ENCODE peak calls at places on chromosomes 1 and 21, in four cellular contexts. S is cardiac muscle cell, X is tibial nerve, O is dorsolateral prefrontal cortex. K is an unnamed sample.

GRCh38 chr1:215052256-215052655 is 30.3 kb upstream of the KCNK2 start:
- DNase-seq in O (no peak), X (no peak), S (no peak), K (no peak)

GRCh38 chr1:238832106-238832505 is 554.3 kb upstream of the CHRM3 start:
- DNase-seq in S (no peak), X (no peak), O (no peak), K (no peak)

GRCh38 chr1:55912438-55912837 is 666.9 kb downstream of the PLPP3 start:
- DNase-seq in S (no peak), X (no peak), O (no peak), K (no peak)

GRCh38 chr1:32612189-32612881 is 38.0 kb downstream of the ZBTB8OS start:
- DNase-seq in O (peak), S (peak), X (peak), K (peak)

GRCh38 chr1:9473032-9473792 is 66.1 kb upstream of the SLC25A33 start:
- DNase-seq in S (no peak), X (peak), O (peak), K (no peak)

GRCh38 chr1:154468480-154469240 is 33.4 kb upstream of the TDRD10 start:
- DNase-seq in X (no peak), O (no peak), S (no peak), K (no peak)

GRCh38 chr1:26417111-26417510 is 6.5 kb downstream of the LIN28A start:
- DNase-seq in X (peak), S (peak), O (peak), K (peak)

GRCh38 chr1:19654386-19654785 is 10.3 kb downstream of the NBL1 start:
- DNase-seq in S (no peak), O (no peak), X (no peak), K (no peak)

GRCh38 chr21:43812139-43812821 is 22.9 kb downstream of the RRP1 start:
- DNase-seq in S (no peak), X (no peak), O (no peak), K (no peak)

GRCh38 chr1:219699870-219700269 is 87.0 kb upstream of the ZC3H11B start:
- DNase-seq in S (no peak), X (no peak), O (no peak), K (no peak)

GRCh38 chr1:161730050-161730564 is 8.8 kb downstream of the FCRLB start:
- DNase-seq in X (no peak), O (no peak), S (no peak), K (no peak)

GRCh38 chr1:112358798-112359408 is 37.1 kb upstream of the CTTNBP2NL start:
- DNase-seq in X (peak), O (peak), S (peak), K (no peak)

GRCh38 chr1:46062651-46063319 is 69.6 kb downstream of the PIK3R3 start:
- DNase-seq in S (no peak), O (no peak), X (no peak), K (no peak)

GRCh38 chr1:1324084-1324523 is 356 bp downstream of the INTS11 start:
- DNase-seq in S (no peak), O (no peak), X (no peak), K (no peak)

GRCh38 chr21:15422761-15423160 is 307.0 kb upstream of the USP25 start:
- DNase-seq in S (no peak), X (no peak), O (no peak), K (no peak)

GRCh38 chr1:12153181-12153785 is 13.5 kb upstream of the TNFRSF1B start:
- DNase-seq in O (peak), X (peak), S (no peak), K (no peak)

GRCh38 chr1:217027403-217028080 is 304.3 kb upstream of the ESRRG start:
- DNase-seq in O (no peak), S (no peak), X (no peak), K (no peak)

GRCh38 chr1:183087001-183087400 is 63.8 kb downstream of the LAMC1 start:
- DNase-seq in S (no peak), X (no peak), O (no peak), K (no peak)

GRCh38 chr1:211633523-211633843 is 41.9 kb downstream of the NEK2 start:
- DNase-seq in O (no peak), S (no peak), X (no peak), K (no peak)

GRCh38 chr1:170221495-170221894 is 75.7 kb downstream of the NTMT2 start:
- DNase-seq in S (no peak), X (no peak), O (no peak), K (no peak)

GRCh38 chr1:88681223-88681622 is 2.9 kb upstream of the PKN2 start:
- DNase-seq in S (no peak), X (no peak), O (no peak), K (no peak)

GRCh38 chr1:154179951-154180687 is 11.8 kb downstream of the TPM3 start:
- DNase-seq in O (no peak), S (no peak), X (no peak), K (no peak)

GRCh38 chr1:227889047-227889862 is 58.5 kb downstream of the WNT9A start:
- DNase-seq in S (no peak), O (no peak), X (no peak), K (no peak)

GRCh38 chr1:26288311-26288941 is 8.5 kb downstream of the SH3BGRL3 start:
- DNase-seq in S (no peak), O (peak), X (no peak), K (no peak)

GRCh38 chr1:115649964-115650363 is 8.2 kb downstream of the VANGL1 start:
- DNase-seq in S (peak), O (no peak), X (no peak), K (no peak)

GRCh38 chr1:246534114-246534513 is 27.0 kb upstream of the SMYD3 start:
- DNase-seq in S (no peak), X (no peak), O (no peak), K (no peak)

GRCh38 chr1:31749785-31750345 is 14.3 kb downstream of the ADGRB2 start:
- DNase-seq in S (no peak), O (no peak), X (no peak), K (no peak)

GRCh38 chr1:78892251-78892650 is 114.3 kb downstream of the ADGRL4 start:
- DNase-seq in O (no peak), X (no peak), S (no peak), K (no peak)

GRCh38 chr1:107678993-107679392 is 286.0 kb downstream of the VAV3 start:
- DNase-seq in S (no peak), X (no peak), O (no peak), K (no peak)

GRCh38 chr1:154744352-154744751 is 125.7 kb downstream of the KCNN3 start:
- DNase-seq in S (no peak), X (no peak), O (no peak), K (no peak)

GRCh38 chr1:30189818-30190480 is 533.4 kb downstream of the MATN1 start:
- DNase-seq in O (no peak), X (peak), S (no peak), K (no peak)

GRCh38 chr1:152392909-152393308 is 21.2 kb downstream of the CRNN start:
- DNase-seq in X (no peak), S (no peak), O (no peak), K (no peak)

GRCh38 chr1:152394151-152394550 is 19.9 kb downstream of the CRNN start:
- DNase-seq in S (no peak), O (no peak), X (no peak), K (no peak)

GRCh38 chr1:152398812-152399698 is 15.0 kb downstream of the CRNN start:
- DNase-seq in S (no peak), X (no peak), O (no peak), K (no peak)

DNA sequence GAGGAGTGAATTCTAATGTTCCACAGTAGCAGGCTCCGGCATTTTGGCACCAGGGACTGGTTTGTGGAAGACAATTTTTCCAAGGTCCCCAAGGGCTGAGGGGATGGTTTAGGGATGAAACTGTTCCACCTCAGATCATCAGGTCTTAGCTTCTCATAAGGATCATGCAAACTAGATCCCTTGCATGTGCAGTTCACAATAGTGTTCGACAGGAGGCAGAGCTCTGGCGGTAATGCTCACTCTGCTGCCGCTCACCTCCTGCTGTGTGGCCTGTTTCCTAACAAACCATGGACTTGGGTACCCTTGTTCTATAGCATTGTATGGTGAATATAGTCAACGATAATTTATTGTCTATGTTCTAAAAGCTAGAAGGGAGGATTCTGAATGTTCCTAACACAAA is 16.6 kb downstream of the CRNN start:
- DNase-seq in O (no peak), X (no peak), S (no peak), K (no peak)
- TF ChIP-seq CTCF in O (no peak), X (no peak), S (no peak), K (no peak)

GRCh38 chr21:45105906-45106485 is 31.6 kb downstream of the ADARB1 start:
- DNase-seq in S (no peak), O (no peak), X (no peak), K (no peak)

GRCh38 chr21:45104560-45104959 is 30.2 kb downstream of the ADARB1 start:
- DNase-seq in X (no peak), S (no peak), O (no peak), K (no peak)

GRCh38 chr21:45100866-45101265 is 26.5 kb downstream of the ADARB1 start:
- DNase-seq in S (no peak), X (no peak), O (no peak), K (no peak)

GRCh38 chr21:45103966-45104520 is 29.7 kb downstream of the ADARB1 start:
- DNase-seq in X (no peak), O (no peak), S (no peak), K (no peak)

GRCh38 chr21:45102391-45102932 is 28.1 kb downstream of the ADARB1 start:
- DNase-seq in S (no peak), X (no peak), O (no peak), K (no peak)
- TF ChIP-seq CTCF in S (peak), X (peak), O (no peak), K (peak)

DNA sequence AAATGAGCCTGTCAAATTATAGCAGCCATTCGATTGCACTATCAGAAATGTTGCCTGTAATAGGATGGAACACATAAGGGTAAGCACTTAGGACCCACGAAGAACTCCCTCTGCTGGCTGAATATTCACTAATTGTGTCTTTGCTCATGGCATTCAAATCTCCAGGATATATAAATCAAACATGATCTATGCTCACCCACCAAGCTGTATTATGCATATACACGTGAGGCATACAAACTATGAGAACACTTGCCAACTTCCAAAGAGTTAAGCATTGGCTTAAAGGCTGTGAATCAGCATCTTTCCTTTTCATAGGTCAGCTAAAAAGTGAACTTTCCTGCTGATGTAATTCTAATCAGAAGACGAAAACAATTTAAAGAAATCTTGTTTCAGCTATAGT is 34.5 kb downstream of the TMPRSS15 start:
- DNase-seq in S (peak), X (no peak), O (no peak), K (no peak)
- TF ChIP-seq CTCF in S (no peak), X (no peak), O (peak), K (peak)

GRCh38 chr1:114437812-114438211 is 73.2 kb downstream of the TRIM33 start:
- DNase-seq in O (no peak), S (no peak), X (no peak), K (no peak)
- TF ChIP-seq CTCF in O (no peak), S (no peak), X (no peak), K (no peak)

DNA sequence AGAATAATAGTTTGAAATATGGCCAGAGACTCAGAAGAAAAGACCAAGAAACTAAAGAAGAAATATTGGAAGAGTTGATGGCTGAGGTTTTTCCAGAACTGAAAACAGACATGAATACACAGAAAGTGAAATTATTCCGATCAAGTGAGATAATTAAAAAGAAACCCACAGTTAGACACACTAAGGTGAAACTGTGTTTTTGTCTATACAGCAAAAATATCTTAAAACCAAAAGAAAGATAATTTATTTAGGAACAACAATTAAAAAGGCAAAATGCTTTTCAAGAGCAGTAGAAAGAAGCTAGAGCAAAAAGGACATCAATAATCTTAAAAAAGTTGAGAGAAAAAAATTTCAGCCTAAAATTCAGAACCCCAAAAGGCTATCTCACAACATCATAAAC is 116.3 kb downstream of the COP1 start:
- DNase-seq in X (no peak), S (no peak), O (no peak), K (no peak)
- TF ChIP-seq CTCF in X (no peak), S (no peak), O (no peak), K (no peak)

GRCh38 chr1:234977891-234978396 is 150.7 kb downstream of the TOMM20 start:
- DNase-seq in O (no peak), S (no peak), X (no peak), K (no peak)

GRCh38 chr1:234975941-234976871 is 152.4 kb downstream of the TOMM20 start:
- DNase-seq in X (peak), O (no peak), S (no peak), K (no peak)

GRCh38 chr1:234973426-234974250 is 155.0 kb downstream of the TOMM20 start:
- DNase-seq in X (no peak), O (no peak), S (no peak), K (no peak)

GRCh38 chr1:234976880-234977680 is 151.6 kb downstream of the TOMM20 start:
- DNase-seq in X (no peak), O (no peak), S (no peak), K (no peak)

GRCh38 chr1:234975122-234975940 is 153.3 kb downstream of the TOMM20 start:
- DNase-seq in O (no peak), X (no peak), S (no peak), K (no peak)
- TF ChIP-seq CTCF in O (no peak), X (no peak), S (no peak), K (no peak)

DNA sequence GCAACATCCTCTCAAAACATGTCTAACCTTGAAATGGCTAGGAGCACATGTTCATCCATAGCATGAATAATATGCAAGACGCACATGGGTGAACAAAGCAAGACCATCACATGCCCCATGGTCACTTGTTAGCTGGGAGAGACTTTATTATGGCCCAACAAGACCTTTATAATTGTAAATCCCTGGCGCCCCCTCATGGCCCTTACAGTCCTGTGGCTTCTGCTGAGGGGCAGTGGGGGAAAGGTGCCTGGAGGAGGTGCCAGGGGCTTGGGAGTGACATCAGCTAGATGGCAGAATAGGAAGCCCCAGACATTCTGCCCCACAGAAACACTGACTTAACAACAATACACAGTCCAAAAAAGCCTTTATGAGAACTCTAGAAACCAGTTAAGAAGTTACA is 51.7 kb downstream of the CSMD2 start:
- DNase-seq in O (peak), S (peak), X (no peak), K (no peak)
- TF ChIP-seq CTCF in O (no peak), S (no peak), X (no peak), K (no peak)

DNA sequence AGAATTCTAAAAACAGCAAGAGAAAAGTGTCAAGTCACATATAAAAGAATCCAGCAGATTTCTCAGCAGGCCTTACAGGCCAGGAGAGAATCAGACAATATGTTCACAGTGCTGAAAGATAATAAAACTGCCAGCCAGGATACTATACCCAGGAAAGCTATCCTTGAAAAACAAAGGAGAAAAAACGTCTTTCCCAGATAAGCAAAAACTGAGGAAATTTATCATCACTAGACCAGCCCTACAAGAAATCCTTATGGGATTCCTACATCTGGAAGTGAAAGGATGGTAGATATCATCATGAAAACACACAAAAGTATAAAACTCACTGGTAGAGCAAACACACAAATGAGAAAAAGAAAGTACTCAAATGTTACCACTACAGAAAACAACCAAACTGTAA is 25.2 kb upstream of the UTS2 start:
- DNase-seq in S (no peak), X (no peak), O (no peak), K (no peak)
- TF ChIP-seq CTCF in S (no peak), X (no peak), O (no peak), K (no peak)

GRCh38 chr1:203672354-203672753 is 45.7 kb downstream of the ATP2B4 start:
- DNase-seq in X (no peak), S (peak), O (peak), K (peak)

GRCh38 chr1:203671808-203672207 is 45.2 kb downstream of the ATP2B4 start:
- DNase-seq in S (no peak), O (no peak), X (no peak), K (no peak)

GRCh38 chr1:203675596-203676347 is 49.1 kb downstream of the ATP2B4 start:
- DNase-seq in X (no peak), S (no peak), O (no peak), K (no peak)

GRCh38 chr1:203676455-203676854 is 49.8 kb downstream of the ATP2B4 start:
- DNase-seq in X (no peak), O (no peak), S (no peak), K (no peak)

DNA sequence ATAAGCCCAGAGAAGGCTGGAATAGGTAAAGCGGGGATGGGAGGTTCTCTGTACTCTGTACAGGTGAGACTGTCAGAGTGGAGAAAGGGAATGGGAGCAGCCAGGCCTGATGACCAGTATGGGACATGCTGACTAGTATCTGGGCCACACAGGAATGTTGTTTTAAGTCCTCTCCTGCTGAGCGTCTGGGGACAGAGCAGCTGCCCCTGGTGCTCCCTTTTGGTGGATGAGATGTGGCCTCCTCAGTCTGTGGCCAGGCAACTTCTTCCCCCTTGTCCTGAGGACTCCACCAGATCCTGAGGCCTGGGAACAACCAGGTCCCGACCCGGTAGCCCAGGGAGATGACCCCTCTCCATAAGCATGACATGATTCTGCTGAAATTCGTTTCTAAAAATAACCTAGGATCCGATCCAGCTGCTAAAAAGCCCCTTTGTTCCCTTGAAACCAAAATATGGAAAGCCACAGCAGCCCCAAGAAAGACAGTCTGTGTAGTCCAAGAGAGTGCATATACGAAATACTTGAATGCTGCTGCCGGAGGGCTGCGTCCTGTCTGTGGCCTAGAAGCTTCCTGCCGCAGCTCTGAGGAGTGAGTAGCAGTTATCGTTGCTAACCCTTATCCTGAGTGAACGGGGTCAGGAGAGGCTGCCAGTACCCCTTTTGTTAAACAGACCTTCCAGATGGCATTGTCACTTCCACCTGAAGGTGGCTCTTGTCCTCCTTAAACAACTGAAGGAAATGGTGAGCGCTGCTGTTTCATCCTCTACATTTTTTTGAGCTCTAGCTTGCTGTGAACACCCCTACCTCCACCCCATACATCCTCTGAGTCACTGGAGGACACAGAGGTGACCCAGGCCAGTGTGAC is 47.1 kb downstream of the ATP2B4 start:
- DNase-seq in X (peak), S (no peak), O (no peak), K (no peak)
- TF ChIP-seq CTCF in X (peak), S (no peak), O (no peak), K (no peak)

GRCh38 chr1:225809842-225810578 is at the start of gene EPHX1:
- DNase-seq in O (peak), S (peak), X (peak), K (peak)
- TF ChIP-seq CTCF in O (no peak), S (peak), X (peak), K (no peak)